ENCODE peak calls at places on chromosomes 6 and 20, in four cellular contexts. J is NT2/D1, R is A549, T is HCT116. P is an unnamed sample.

GRCh38 chr20:38418509-38419204 is 16.5 kb downstream of the SNHG17 start:
- DNase-seq in J (no peak), R (no peak), T (no peak), P (no peak)

GRCh38 chr6:96943535-96943934 is 19.0 kb downstream of the KLHL32 start:
- DNase-seq in J (no peak), R (no peak), T (no peak), P (no peak)

GRCh38 chr6:96520851-96521115 is 823 bp upstream of the UFL1 start:
- DNase-seq in J (no peak), R (no peak), T (no peak), P (no peak)

GRCh38 chr20:48772183-48772976 is 55.4 kb downstream of the PREX1 start:
- DNase-seq in J (no peak), R (no peak), T (no peak), P (no peak)

GRCh38 chr20:62088258-62089127 is 22.8 kb upstream of the TAF4 start:
- DNase-seq in J (no peak), R (peak; percentile 92), T (peak; percentile 86), P (no peak)

GRCh38 chr6:75221107-75221506 is 15.3 kb upstream of the COL12A1 start:
- DNase-seq in J (no peak), R (no peak), T (no peak), P (no peak)

GRCh38 chr6:157954150-157955117 is 27.2 kb upstream of the SYNJ2 start:
- DNase-seq in J (no peak), R (no peak), T (no peak), P (no peak)

GRCh38 chr6:116682334-116682712 is 1.3 kb downstream of the KPNA5 start:
- DNase-seq in J (no peak), R (no peak), T (no peak), P (no peak)

GRCh38 chr20:45041464-45042337 is 59.2 kb downstream of the KCNS1 start:
- DNase-seq in J (peak; percentile 13), R (no peak), T (peak; percentile 66), P (no peak)

GRCh38 chr20:15642676-15643075 is 930.6 kb downstream of the KIF16B start:
- DNase-seq in J (no peak), R (no peak), T (no peak), P (no peak)

GRCh38 chr6:130037207-130037811 is 18.9 kb downstream of the L3MBTL3 start:
- DNase-seq in J (no peak), R (peak; percentile 10), T (no peak), P (no peak)

GRCh38 chr20:20487811-20488210 is 119.9 kb downstream of the INSM1 start:
- DNase-seq in J (no peak), R (no peak), T (no peak), P (no peak)

GRCh38 chr6:14337157-14337556 is 219.6 kb downstream of the CD83 start:
- DNase-seq in J (no peak), R (no peak), T (no peak), P (no peak)

GRCh38 chr6:132719736-132720448 is 6.0 kb upstream of the VNN1 start:
- DNase-seq in J (no peak), R (no peak), T (no peak), P (no peak)

GRCh38 chr6:157492741-157493140 is 111.8 kb downstream of the ZDHHC14 start:
- DNase-seq in J (no peak), R (no peak), T (no peak), P (no peak)

GRCh38 chr6:40671338-40672050 is 84.3 kb upstream of the LRFN2 start:
- DNase-seq in J (no peak), R (no peak), T (no peak), P (no peak)

GRCh38 chr6:62286470-62286843 is 432 bp upstream of the KHDRBS2 start:
- DNase-seq in J (no peak), R (no peak), T (no peak), P (no peak)

DNA sequence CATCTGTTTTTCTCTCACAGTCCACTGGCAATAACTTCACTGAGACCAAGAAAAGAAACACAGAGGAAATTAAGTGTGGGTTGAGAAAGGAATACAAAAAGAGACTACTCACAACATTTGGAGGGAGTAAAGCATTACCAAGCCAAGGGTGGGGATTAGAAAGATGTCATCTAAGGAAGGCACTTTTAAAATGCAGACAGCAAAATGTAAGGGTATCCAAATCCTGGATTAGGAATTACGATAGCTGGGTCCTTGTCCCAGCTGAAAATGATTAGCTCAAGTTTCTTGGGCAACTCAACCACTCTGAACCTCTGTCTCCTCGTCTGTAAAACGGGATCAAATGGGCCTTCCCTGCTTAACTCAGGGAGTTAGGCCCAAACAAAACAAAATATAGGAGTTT is 2.2 kb downstream of the LEMD2 start:
- DNase-seq in J (no peak), R (no peak), T (no peak), P (no peak)
- H3K4me3 ChIP-seq in J (no peak overlapping the region), R (no peak overlapping the region), T (no peak overlapping the region), P (no peak overlapping the region)

GRCh38 chr6:146916435-146917015 is 287.7 kb upstream of the STXBP5 start:
- DNase-seq in J (no peak), R (no peak), T (no peak), P (no peak)

GRCh38 chr6:146915671-146916127 is 288.5 kb upstream of the STXBP5 start:
- DNase-seq in J (no peak), R (no peak), T (no peak), P (no peak)

GRCh38 chr6:146912730-146913680 is 291.2 kb upstream of the STXBP5 start:
- DNase-seq in J (no peak), R (no peak), T (no peak), P (no peak)

GRCh38 chr6:146913842-146914562 is 290.2 kb upstream of the STXBP5 start:
- DNase-seq in J (peak; percentile 71), R (peak; percentile 52), T (peak; percentile 82), P (no peak)

DNA sequence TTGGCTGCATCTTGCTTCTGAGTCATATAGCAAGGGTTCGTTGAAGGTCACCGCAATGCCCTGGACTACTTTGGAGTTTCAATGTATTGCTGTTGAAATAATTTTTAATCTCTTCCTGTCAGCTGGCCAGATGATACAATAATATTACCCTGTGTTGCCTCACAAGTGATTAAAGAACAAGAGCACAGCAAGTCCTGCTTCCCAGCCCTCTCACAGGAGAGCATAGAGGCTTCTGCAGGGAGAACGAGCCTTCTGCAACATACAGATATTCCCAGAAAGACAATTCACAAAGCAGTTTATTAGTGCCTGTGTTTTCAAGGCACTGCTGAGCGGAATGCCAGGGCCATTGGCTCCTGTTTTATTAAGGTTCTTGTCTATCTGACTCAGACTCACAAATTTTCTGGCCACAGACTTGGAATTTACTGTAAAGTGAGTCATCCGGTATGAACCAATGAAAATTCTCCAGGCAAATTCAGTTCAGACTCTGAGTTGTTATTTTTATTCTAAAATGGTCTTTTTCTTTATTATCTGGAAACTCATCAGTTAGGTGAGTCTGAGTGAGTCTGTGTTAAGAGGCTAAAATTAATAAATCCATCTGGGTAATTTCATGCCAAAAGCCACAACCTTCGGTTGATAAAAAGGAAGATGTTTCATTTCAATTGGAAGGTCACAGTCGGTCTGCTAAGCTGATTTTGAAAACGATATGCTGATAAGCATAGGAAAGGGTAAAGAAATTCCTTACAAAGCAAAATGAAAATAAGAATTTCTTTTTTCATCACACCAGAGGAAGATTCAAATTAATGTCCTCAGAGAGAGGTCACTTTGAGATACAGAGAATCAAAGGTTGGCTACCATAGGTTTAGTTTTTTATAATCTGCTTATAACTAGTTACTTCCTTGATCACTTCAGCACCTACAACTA is 289.4 kb upstream of the STXBP5 start:
- DNase-seq in J (no peak), R (peak; percentile 44), T (peak; percentile 84), P (no peak)
- H3K4me3 ChIP-seq in J (no peak overlapping the region), R (peak overlapping the region; percentile 36), T (peak overlapping the region; percentile 32), P (no peak overlapping the region)

GRCh38 chr6:44119704-44120262 is 7.5 kb downstream of the MRPL14 start:
- DNase-seq in J (no peak), R (no peak), T (no peak), P (no peak)

GRCh38 chr6:44113396-44113795 is 13.9 kb downstream of the MRPL14 start:
- DNase-seq in J (no peak), R (peak; percentile 18), T (no peak), P (no peak)

GRCh38 chr6:44117397-44118128 is 9.7 kb downstream of the MRPL14 start:
- DNase-seq in J (no peak), R (no peak), T (no peak), P (no peak)

GRCh38 chr6:44116643-44117382 is 10.4 kb downstream of the MRPL14 start:
- DNase-seq in J (no peak), R (no peak), T (no peak), P (no peak)

DNA sequence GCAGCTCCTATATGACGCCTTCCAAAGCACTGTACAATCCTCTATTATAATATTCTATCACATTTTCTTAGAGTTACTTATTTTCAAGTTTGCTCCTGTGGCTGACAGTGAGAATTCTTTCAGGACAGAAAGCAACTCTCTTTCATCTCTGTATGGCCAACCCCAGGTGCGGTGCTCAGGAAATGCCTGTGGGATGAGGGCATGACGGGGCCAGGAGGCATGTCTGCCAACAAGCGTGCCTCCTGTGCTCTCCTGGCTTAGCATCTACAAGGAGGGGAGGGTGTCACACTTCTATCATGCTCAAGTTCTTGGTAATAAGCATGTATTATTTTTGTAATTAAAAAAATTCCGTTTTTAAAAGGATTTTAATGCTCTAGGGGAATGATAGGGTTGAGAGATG is 11.4 kb downstream of the MRPL14 start:
- DNase-seq in J (no peak), R (no peak), T (no peak), P (peak; percentile 41)
- H3K4me3 ChIP-seq in J (no peak overlapping the region), R (no peak overlapping the region), T (no peak overlapping the region), P (no peak overlapping the region)

GRCh38 chr6:136411453-136412354 is 122.1 kb upstream of the BCLAF1 start:
- DNase-seq in J (no peak), R (no peak), T (no peak), P (no peak)

GRCh38 chr6:136408205-136408604 is 118.6 kb upstream of the BCLAF1 start:
- DNase-seq in J (no peak), R (no peak), T (no peak), P (no peak)

GRCh38 chr6:136410201-136411027 is 120.8 kb upstream of the BCLAF1 start:
- DNase-seq in J (no peak), R (no peak), T (no peak), P (no peak)

GRCh38 chr6:136411028-136411329 is 121.3 kb upstream of the BCLAF1 start:
- DNase-seq in J (no peak), R (no peak), T (no peak), P (no peak)

GRCh38 chr6:136409598-136409997 is 120.0 kb upstream of the BCLAF1 start:
- DNase-seq in J (no peak), R (no peak), T (no peak), P (no peak)
- H3K4me3 ChIP-seq in J (no peak overlapping the region), R (no peak overlapping the region), T (no peak overlapping the region), P (no peak overlapping the region)